ENCODE peak calls at places on chromosomes 3 and 15, in four cellular contexts. One of them, this sample, is unnamed.
A peak's percentile ranks its signal among the peaks of the same experiment; 100 is the strongest.

GRCh38 chr3:194407423-194407822 is 8.4 kb upstream of the GP5 start:
- DNase-seq in cardiac muscle cell: no peak
- DNase-seq in astrocyte: peak; percentile 63
- DNase-seq in Peyer's patch: no peak
- DNase-seq in this sample: no peak

GRCh38 chr3:112579697-112580096 is 17.9 kb downstream of the SLC35A5 start:
- DNase-seq in astrocyte: peak; percentile 42
- DNase-seq in Peyer's patch: no peak
- DNase-seq in cardiac muscle cell: no peak
- DNase-seq in this sample: no peak

GRCh38 chr15:87213646-87214045 is 1042.9 kb downstream of the NTRK3 start:
- DNase-seq in cardiac muscle cell: no peak
- DNase-seq in astrocyte: no peak
- DNase-seq in Peyer's patch: no peak
- DNase-seq in this sample: peak; percentile 2

GRCh38 chr3:73525591-73525990 is 99.2 kb downstream of the PDZRN3 start:
- DNase-seq in Peyer's patch: no peak
- DNase-seq in astrocyte: no peak
- DNase-seq in cardiac muscle cell: no peak
- DNase-seq in this sample: no peak

GRCh38 chr3:80890571-80890970 is 870.9 kb downstream of the GBE1 start:
- DNase-seq in cardiac muscle cell: no peak
- DNase-seq in astrocyte: no peak
- DNase-seq in Peyer's patch: no peak
- DNase-seq in this sample: no peak

GRCh38 chr15:43285609-43286037 is 18.9 kb upstream of the TGM5 start:
- DNase-seq in astrocyte: peak; percentile 28
- DNase-seq in Peyer's patch: no peak
- DNase-seq in cardiac muscle cell: peak; percentile 68
- DNase-seq in this sample: no peak

GRCh38 chr15:74295800-74296199 is 59.7 kb downstream of the CCDC33 start:
- DNase-seq in astrocyte: no peak
- DNase-seq in cardiac muscle cell: no peak
- DNase-seq in Peyer's patch: no peak
- DNase-seq in this sample: no peak

GRCh38 chr15:92106691-92107090 is 253.2 kb downstream of the SLCO3A1 start:
- DNase-seq in astrocyte: no peak
- DNase-seq in cardiac muscle cell: no peak
- DNase-seq in Peyer's patch: no peak
- DNase-seq in this sample: no peak

GRCh38 chr3:69090021-69090420 is 5.3 kb downstream of the ARL6IP5 start:
- DNase-seq in Peyer's patch: no peak
- DNase-seq in cardiac muscle cell: no peak
- DNase-seq in astrocyte: peak; percentile 83
- DNase-seq in this sample: no peak

GRCh38 chr3:43794776-43795175 is 104.0 kb downstream of the ABHD5 start:
- DNase-seq in astrocyte: no peak
- DNase-seq in cardiac muscle cell: no peak
- DNase-seq in Peyer's patch: no peak
- DNase-seq in this sample: no peak

GRCh38 chr3:182180646-182181385 is 469.1 kb downstream of the SOX2 start:
- DNase-seq in Peyer's patch: no peak
- DNase-seq in astrocyte: peak; percentile 7
- DNase-seq in cardiac muscle cell: no peak
- DNase-seq in this sample: no peak

GRCh38 chr3:690770-691169 is 402.1 kb upstream of the CNTN6 start:
- DNase-seq in cardiac muscle cell: no peak
- DNase-seq in Peyer's patch: no peak
- DNase-seq in astrocyte: no peak
- DNase-seq in this sample: no peak

GRCh38 chr3:117547956-117548550 is 838.5 kb downstream of the TUSC7 start:
- DNase-seq in cardiac muscle cell: no peak
- DNase-seq in astrocyte: peak; percentile 83
- DNase-seq in Peyer's patch: no peak
- DNase-seq in this sample: no peak

GRCh38 chr3:49019941-49020334 is 1.6 kb upstream of the DALRD3 start:
- DNase-seq in astrocyte: no peak
- DNase-seq in Peyer's patch: no peak
- DNase-seq in cardiac muscle cell: no peak
- DNase-seq in this sample: no peak

GRCh38 chr3:94596141-94596540 is 533.3 kb downstream of the NSUN3 start:
- DNase-seq in cardiac muscle cell: no peak
- DNase-seq in Peyer's patch: no peak
- DNase-seq in astrocyte: no peak
- DNase-seq in this sample: no peak

GRCh38 chr3:107209302-107210060 is 167.8 kb upstream of the CCDC54 start:
- DNase-seq in cardiac muscle cell: no peak
- DNase-seq in astrocyte: no peak
- DNase-seq in Peyer's patch: no peak
- DNase-seq in this sample: no peak

GRCh38 chr3:179410317-179410716 is 41.0 kb downstream of the GNB4 start:
- DNase-seq in Peyer's patch: no peak
- DNase-seq in cardiac muscle cell: no peak
- DNase-seq in astrocyte: peak; percentile 10
- DNase-seq in this sample: no peak

GRCh38 chr3:133733226-133733625 is 13.0 kb upstream of the TF start:
- DNase-seq in Peyer's patch: no peak
- DNase-seq in astrocyte: no peak
- DNase-seq in cardiac muscle cell: no peak
- DNase-seq in this sample: no peak

GRCh38 chr3:88005066-88005465 is 53.7 kb downstream of the CGGBP1 start:
- DNase-seq in Peyer's patch: no peak
- DNase-seq in astrocyte: peak; percentile 33
- DNase-seq in cardiac muscle cell: peak; percentile 12
- DNase-seq in this sample: no peak

GRCh38 chr15:61016087-61016486 is 213.0 kb downstream of the RORA start:
- DNase-seq in cardiac muscle cell: no peak
- DNase-seq in astrocyte: no peak
- DNase-seq in Peyer's patch: no peak
- DNase-seq in this sample: no peak

GRCh38 chr15:83164409-83165404 is 42.9 kb downstream of the HDGFL3 start:
- DNase-seq in Peyer's patch: no peak
- DNase-seq in astrocyte: peak; percentile 58
- DNase-seq in cardiac muscle cell: no peak
- DNase-seq in this sample: no peak

GRCh38 chr3:187878776-187879524 is 133.7 kb upstream of the BCL6 start:
- DNase-seq in cardiac muscle cell: no peak
- DNase-seq in Peyer's patch: no peak
- DNase-seq in astrocyte: peak; percentile 71
- DNase-seq in this sample: no peak

GRCh38 chr3:13509066-13509815 is 29.1 kb downstream of the HDAC11 start:
- DNase-seq in astrocyte: no peak
- DNase-seq in cardiac muscle cell: no peak
- DNase-seq in Peyer's patch: peak; percentile 45
- DNase-seq in this sample: no peak

GRCh38 chr15:64045774-64046346 is 425 bp downstream of the DAPK2 start:
- DNase-seq in astrocyte: no peak
- DNase-seq in Peyer's patch: peak; percentile 73
- DNase-seq in cardiac muscle cell: no peak
- DNase-seq in this sample: no peak

GRCh38 chr3:189049458-189050231 is 122.1 kb upstream of the TPRG1 start:
- DNase-seq in cardiac muscle cell: no peak
- DNase-seq in Peyer's patch: no peak
- DNase-seq in astrocyte: no peak
- DNase-seq in this sample: no peak

GRCh38 chr3:38004415-38005075 is 14.0 kb downstream of the VILL start:
- DNase-seq in astrocyte: peak; percentile 40
- DNase-seq in Peyer's patch: peak; percentile 85
- DNase-seq in cardiac muscle cell: peak; percentile 77
- DNase-seq in this sample: peak; percentile 86

GRCh38 chr3:172701056-172701455 is 9.8 kb downstream of the NCEH1 start:
- DNase-seq in astrocyte: no peak
- DNase-seq in cardiac muscle cell: no peak
- DNase-seq in Peyer's patch: no peak
- DNase-seq in this sample: no peak

GRCh38 chr3:121690777-121691405 is 30.2 kb upstream of the HCLS1 start:
- DNase-seq in cardiac muscle cell: no peak
- DNase-seq in astrocyte: no peak
- DNase-seq in Peyer's patch: no peak
- DNase-seq in this sample: no peak

GRCh38 chr3:177968891-177969290 is 567.3 kb upstream of the KCNMB2 start:
- DNase-seq in cardiac muscle cell: no peak
- DNase-seq in Peyer's patch: no peak
- DNase-seq in astrocyte: peak; percentile 49
- DNase-seq in this sample: no peak

GRCh38 chr3:18112976-18113766 is 312.0 kb downstream of the SATB1 start:
- DNase-seq in astrocyte: no peak
- DNase-seq in cardiac muscle cell: no peak
- DNase-seq in Peyer's patch: no peak
- DNase-seq in this sample: no peak

DNA sequence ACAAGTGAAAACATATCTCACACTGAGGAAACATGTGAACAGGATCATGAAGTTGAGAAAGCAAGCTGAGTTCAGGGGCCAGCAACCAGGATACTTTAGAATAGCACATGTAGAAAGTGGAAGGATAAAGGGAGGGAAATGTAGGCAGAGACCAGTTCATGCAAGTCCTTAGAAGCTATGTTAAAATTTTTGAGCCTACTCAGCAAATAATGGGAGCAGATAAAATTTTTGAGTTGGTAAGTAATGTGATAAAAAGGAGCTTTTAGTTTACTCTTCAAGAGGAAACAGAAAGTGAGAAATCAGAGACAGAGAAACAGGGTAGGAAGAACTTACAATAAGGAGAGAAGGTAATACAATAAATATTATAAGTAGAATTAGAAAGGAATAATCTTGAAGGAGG is 105.6 kb upstream of the ZBTB20 start:
- DNase-seq in astrocyte: no peak
- DNase-seq in cardiac muscle cell: no peak
- DNase-seq in Peyer's patch: no peak
- DNase-seq in this sample: no peak
- H3K9me3 ChIP-seq in astrocyte: peaks cover 3% of the 10 kb centered on the region
- H3K9me3 ChIP-seq in cardiac muscle cell: no peaks in the 10 kb centered on the region
- H3K9me3 ChIP-seq in Peyer's patch: no peaks in the 10 kb centered on the region
- H3K9me3 ChIP-seq in this sample: no peaks in the 10 kb centered on the region

GRCh38 chr15:89408512-89409183 is 74.0 kb upstream of the POLG start:
- DNase-seq in astrocyte: no peak
- DNase-seq in Peyer's patch: no peak
- DNase-seq in cardiac muscle cell: no peak
- DNase-seq in this sample: no peak
- H3K4me1 ChIP-seq in astrocyte: peaks cover 5% of the 10 kb centered on the region
- H3K4me1 ChIP-seq in Peyer's patch: no peaks in the 10 kb centered on the region
- H3K4me1 ChIP-seq in cardiac muscle cell: no peaks in the 10 kb centered on the region
- H3K4me1 ChIP-seq in this sample: peaks cover 8% of the 10 kb centered on the region

GRCh38 chr15:56228352-56228751 is 15.3 kb downstream of the RFX7 start:
- DNase-seq in Peyer's patch: no peak
- DNase-seq in astrocyte: no peak
- DNase-seq in cardiac muscle cell: no peak
- DNase-seq in this sample: no peak
- H3K9me3 ChIP-seq in Peyer's patch: peaks cover 11% of the 10 kb centered on the region
- H3K9me3 ChIP-seq in astrocyte: peaks cover 6% of the 10 kb centered on the region
- H3K9me3 ChIP-seq in cardiac muscle cell: no peaks in the 10 kb centered on the region
- H3K9me3 ChIP-seq in this sample: peaks cover 41% of the 10 kb centered on the region

GRCh38 chr3:124841517-124841916 is 45.6 kb downstream of the ITGB5 start:
- DNase-seq in astrocyte: no peak
- DNase-seq in Peyer's patch: no peak
- DNase-seq in cardiac muscle cell: no peak
- DNase-seq in this sample: no peak
- H3K4me1 ChIP-seq in astrocyte: peaks cover 29% of the 10 kb centered on the region
- H3K4me1 ChIP-seq in Peyer's patch: no peaks in the 10 kb centered on the region
- H3K4me1 ChIP-seq in cardiac muscle cell: peaks cover 14% of the 10 kb centered on the region
- H3K4me1 ChIP-seq in this sample: peaks cover 35% of the 10 kb centered on the region

GRCh38 chr15:95215016-95215415 is 983.7 kb downstream of the MCTP2 start:
- DNase-seq in Peyer's patch: no peak
- DNase-seq in astrocyte: no peak
- DNase-seq in cardiac muscle cell: no peak
- DNase-seq in this sample: no peak
- H3K9me3 ChIP-seq in Peyer's patch: no peaks in the 10 kb centered on the region
- H3K9me3 ChIP-seq in astrocyte: no peaks in the 10 kb centered on the region
- H3K9me3 ChIP-seq in cardiac muscle cell: no peaks in the 10 kb centered on the region
- H3K9me3 ChIP-seq in this sample: peaks cover 12% of the 10 kb centered on the region

DNA sequence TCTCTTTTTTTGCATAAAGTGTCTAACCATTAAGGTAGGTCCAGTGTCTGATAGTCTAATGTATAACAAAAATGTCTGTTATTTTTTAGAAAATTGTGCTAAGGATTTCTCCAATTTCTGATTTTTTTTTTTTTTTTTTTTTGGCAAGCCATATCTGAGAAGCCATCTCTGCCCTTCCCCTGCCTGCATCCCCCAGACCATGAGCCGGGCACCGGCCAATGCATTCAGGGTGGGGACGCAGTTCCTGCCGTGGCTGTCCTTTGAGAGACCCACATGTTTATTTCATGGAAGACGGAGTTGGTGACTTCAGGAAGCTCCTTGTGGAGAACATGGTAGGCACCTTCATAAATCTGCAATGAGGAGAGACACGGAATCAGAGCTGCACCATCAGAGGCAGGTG is 19.2 kb downstream of the ABTB1 start:
- DNase-seq in Peyer's patch: no peak
- DNase-seq in cardiac muscle cell: no peak
- DNase-seq in astrocyte: no peak
- DNase-seq in this sample: peak; percentile 13
- H3K4me1 ChIP-seq in Peyer's patch: no peaks in the 10 kb centered on the region
- H3K4me1 ChIP-seq in cardiac muscle cell: no peaks in the 10 kb centered on the region
- H3K4me1 ChIP-seq in astrocyte: peaks cover 37% of the 10 kb centered on the region
- H3K4me1 ChIP-seq in this sample: peaks cover 8% of the 10 kb centered on the region

DNA sequence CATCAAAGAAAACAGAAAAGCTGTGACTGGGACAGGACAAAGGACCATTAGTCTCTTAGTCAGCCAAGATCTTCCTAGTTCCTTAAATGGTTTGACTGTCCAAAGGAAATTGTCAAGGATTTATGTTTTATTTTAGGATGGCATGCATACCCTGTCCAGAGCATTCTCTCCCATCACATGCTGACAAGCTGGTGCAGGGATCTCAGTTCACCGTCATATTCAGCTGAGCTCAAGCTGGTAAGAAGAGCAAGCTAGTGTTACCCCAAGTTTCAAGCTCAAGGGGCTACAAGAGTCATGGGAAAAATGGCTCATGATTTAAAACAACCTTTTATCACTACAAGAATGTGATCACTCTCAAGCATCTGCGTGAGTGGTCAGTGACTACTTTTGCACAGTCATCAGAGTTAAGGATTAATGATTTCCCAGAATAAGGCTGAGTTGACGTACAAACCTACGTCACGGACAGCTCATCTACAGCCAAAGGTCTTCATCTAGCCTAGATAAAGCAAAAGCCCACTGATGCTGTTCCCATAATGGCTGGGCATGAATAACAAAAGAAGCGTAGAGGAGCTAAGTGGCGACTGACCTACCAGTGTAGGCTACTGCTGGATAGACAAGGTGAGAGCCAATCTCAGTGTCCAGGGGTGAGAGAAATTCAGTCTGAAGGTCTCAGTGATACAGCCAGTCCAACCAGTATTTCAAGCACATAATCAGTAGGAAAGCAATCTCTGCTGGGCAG is 157.5 kb downstream of the GABRB3 start:
- DNase-seq in astrocyte: no peak
- DNase-seq in Peyer's patch: no peak
- DNase-seq in cardiac muscle cell: no peak
- DNase-seq in this sample: no peak
- H3K9me3 ChIP-seq in astrocyte: peaks cover 7% of the 10 kb centered on the region
- H3K9me3 ChIP-seq in Peyer's patch: no peaks in the 10 kb centered on the region
- H3K9me3 ChIP-seq in cardiac muscle cell: no peaks in the 10 kb centered on the region
- H3K9me3 ChIP-seq in this sample: peaks cover 55% of the 10 kb centered on the region

This sample was measured in mucosa of descending colon.